ENCODE peak calls at places on chromosomes 2 and 18, in nine cellular contexts. K is GOT3; P is stimulated activated CD4-positive, alpha-beta T cell treated with anti-CD3 and anti-CD28 coated beads, Interleukin-4, amount 100 ng/mL, for 24 hours; U is neural progenitor cell; Y is IMR-90; C is keratinocyte; Z is RCC 7860; A is epithelial cell of esophagus; M is NCI-H460. B is an unnamed sample.

GRCh38 chr18:31189757-31190156 is 27.1 kb upstream of the DSC1 start:
- DNase-seq in K (no peak), P (no peak), U (no peak), Y (no peak), C (no peak), Z (no peak), A (no peak), M (no peak), B (no peak)

GRCh38 chr2:10231551-10232085 is 71.1 kb upstream of the HPCAL1 start:
- DNase-seq in K (no peak), P (no peak), U (no peak), Y (no peak), C (no peak), Z (no peak), A (no peak), M (no peak), B (no peak)

GRCh38 chr2:230067990-230068657 is 600 bp downstream of the SLC16A14 start:
- DNase-seq in K (peak), P (peak), U (peak), Y (peak), C (no peak), Z (no peak), A (peak), M (peak), B (peak)

GRCh38 chr2:13616656-13617055 is 899.9 kb downstream of the TRIB2 start:
- DNase-seq in K (no peak), P (no peak), U (no peak), Y (no peak), C (no peak), Z (no peak), A (no peak), M (no peak), B (no peak)

GRCh38 chr18:43847164-43848091 is 570.1 kb upstream of the SYT4 start:
- DNase-seq in K (no peak), P (no peak), U (peak), Y (peak), C (no peak), Z (peak), A (peak), M (no peak), B (no peak)

GRCh38 chr2:124258481-124258880 is 233.4 kb downstream of the CNTNAP5 start:
- DNase-seq in K (no peak), P (no peak), U (no peak), Y (peak), C (no peak), Z (no peak), A (no peak), M (no peak), B (no peak)

GRCh38 chr2:221943078-221943810 is 355.6 kb downstream of the PAX3 start:
- DNase-seq in K (no peak), P (no peak), U (no peak), Y (peak), C (no peak), Z (peak), A (peak), M (no peak), B (no peak)

GRCh38 chr2:160878622-160879021 is 281.6 kb upstream of the TANK start:
- DNase-seq in K (no peak), P (no peak), U (peak), Y (no peak), C (no peak), Z (no peak), A (no peak), M (no peak), B (no peak)

GRCh38 chr2:134679740-134680139 is 39.1 kb downstream of the TMEM163 start:
- DNase-seq in K (no peak), P (peak), U (no peak), Y (no peak), C (no peak), Z (no peak), A (peak), M (no peak), B (no peak)

GRCh38 chr2:199484927-199485326 is 27.2 kb upstream of the SATB2 start:
- DNase-seq in K (no peak), P (no peak), U (no peak), Y (no peak), C (no peak), Z (no peak), A (peak), M (no peak), B (no peak)

GRCh38 chr2:216307496-216307895 is 64.8 kb downstream of the MARCHF4 start:
- DNase-seq in K (no peak), P (no peak), U (no peak), Y (no peak), C (no peak), Z (no peak), A (no peak), M (no peak), B (no peak)

GRCh38 chr2:74724496-74724895 is 70.4 kb downstream of the SEMA4F start:
- DNase-seq in K (no peak), P (no peak), U (no peak), Y (no peak), C (no peak), Z (no peak), A (no peak), M (no peak), B (no peak)

GRCh38 chr2:42929577-42929984 is 137.2 kb upstream of the HAAO start:
- DNase-seq in K (no peak), P (no peak), U (peak), Y (no peak), C (no peak), Z (no peak), A (no peak), M (no peak), B (no peak)

GRCh38 chr2:130376433-130377293 is 20.8 kb downstream of the PTPN18 start:
- DNase-seq in K (no peak), P (no peak), U (no peak), Y (no peak), C (no peak), Z (no peak), A (no peak), M (no peak), B (no peak)

GRCh38 chr2:128641421-128642095 is 322.9 kb upstream of the HS6ST1 start:
- DNase-seq in K (no peak), P (no peak), U (no peak), Y (no peak), C (no peak), Z (no peak), A (no peak), M (no peak), B (no peak)